ENCODE peak calls at places on chromosomes 13 and 19, in ten cellular contexts. One of them, this sample, is unnamed. For H3K4me1, the result is how much of the 10 kb centered on the place peaks cover.

GRCh38 chr13:93235258-93236015 is 8.8 kb downstream of the GPC6 start:
- DNase-seq in heart left ventricle: no peak
- DNase-seq in neural progenitor cell: no peak
- DNase-seq in left ventricle myocardium inferior: no peak
- DNase-seq in A549: no peak
- DNase-seq in tibial artery: peak
- DNase-seq in lower lobe of right lung: no peak
- DNase-seq in BE2C: no peak
- DNase-seq in psoas muscle: no peak
- DNase-seq in body of pancreas: no peak
- DNase-seq in this sample: peak

GRCh38 chr13:100098445-100099116 is 9.7 kb downstream of the PCCA start:
- DNase-seq in heart left ventricle: no peak
- DNase-seq in neural progenitor cell: no peak
- DNase-seq in left ventricle myocardium inferior: no peak
- DNase-seq in A549: no peak
- DNase-seq in tibial artery: no peak
- DNase-seq in lower lobe of right lung: no peak
- DNase-seq in BE2C: no peak
- DNase-seq in psoas muscle: no peak
- DNase-seq in body of pancreas: no peak
- DNase-seq in this sample: no peak

GRCh38 chr19:38224014-38224862 is at the start of gene DPF1:
- DNase-seq in heart left ventricle: peak
- DNase-seq in neural progenitor cell: peak
- DNase-seq in left ventricle myocardium inferior: peak
- DNase-seq in A549: peak
- DNase-seq in tibial artery: no peak
- DNase-seq in lower lobe of right lung: no peak
- DNase-seq in BE2C: peak
- DNase-seq in psoas muscle: peak
- DNase-seq in body of pancreas: peak
- DNase-seq in this sample: no peak

GRCh38 chr13:113110852-113111315 is 5.3 kb downstream of the F7 start:
- DNase-seq in heart left ventricle: peak
- DNase-seq in neural progenitor cell: no peak
- DNase-seq in left ventricle myocardium inferior: no peak
- DNase-seq in A549: no peak
- DNase-seq in tibial artery: peak
- DNase-seq in lower lobe of right lung: peak
- DNase-seq in BE2C: peak
- DNase-seq in psoas muscle: no peak
- DNase-seq in body of pancreas: peak
- DNase-seq in this sample: peak

GRCh38 chr19:44905437-44906160 is at the start of gene APOE:
- DNase-seq in heart left ventricle: no peak
- DNase-seq in neural progenitor cell: peak
- DNase-seq in left ventricle myocardium inferior: no peak
- DNase-seq in A549: no peak
- DNase-seq in tibial artery: no peak
- DNase-seq in lower lobe of right lung: no peak
- DNase-seq in BE2C: no peak
- DNase-seq in psoas muscle: no peak
- DNase-seq in body of pancreas: no peak
- DNase-seq in this sample: no peak

GRCh38 chr19:4473708-4474503 is 1.8 kb downstream of the HDGFL2 start:
- DNase-seq in heart left ventricle: no peak
- DNase-seq in neural progenitor cell: peak
- DNase-seq in left ventricle myocardium inferior: no peak
- DNase-seq in A549: no peak
- DNase-seq in tibial artery: no peak
- DNase-seq in lower lobe of right lung: no peak
- DNase-seq in BE2C: no peak
- DNase-seq in psoas muscle: no peak
- DNase-seq in body of pancreas: no peak
- DNase-seq in this sample: no peak

GRCh38 chr19:11685676-11686650 is 52.8 kb downstream of the ZNF823 start:
- DNase-seq in heart left ventricle: no peak
- DNase-seq in neural progenitor cell: no peak
- DNase-seq in left ventricle myocardium inferior: no peak
- DNase-seq in A549: no peak
- DNase-seq in tibial artery: no peak
- DNase-seq in lower lobe of right lung: no peak
- DNase-seq in BE2C: no peak
- DNase-seq in psoas muscle: no peak
- DNase-seq in body of pancreas: no peak
- DNase-seq in this sample: no peak

GRCh38 chr19:37551123-37551993 is 43.2 kb downstream of the ZNF571 start:
- DNase-seq in heart left ventricle: peak
- DNase-seq in neural progenitor cell: no peak
- DNase-seq in left ventricle myocardium inferior: peak
- DNase-seq in A549: no peak
- DNase-seq in tibial artery: no peak
- DNase-seq in lower lobe of right lung: no peak
- DNase-seq in BE2C: peak
- DNase-seq in psoas muscle: no peak
- DNase-seq in body of pancreas: no peak
- DNase-seq in this sample: no peak

GRCh38 chr19:6532244-6532999 is 1.6 kb downstream of the TNFSF9 start:
- DNase-seq in heart left ventricle: no peak
- DNase-seq in neural progenitor cell: no peak
- DNase-seq in left ventricle myocardium inferior: no peak
- DNase-seq in A549: no peak
- DNase-seq in tibial artery: no peak
- DNase-seq in lower lobe of right lung: peak
- DNase-seq in BE2C: no peak
- DNase-seq in psoas muscle: no peak
- DNase-seq in body of pancreas: no peak
- DNase-seq in this sample: no peak

GRCh38 chr19:5690955-5691204 is 785 bp downstream of the RPL36 start:
- DNase-seq in heart left ventricle: no peak
- DNase-seq in neural progenitor cell: no peak
- DNase-seq in left ventricle myocardium inferior: no peak
- DNase-seq in A549: no peak
- DNase-seq in tibial artery: no peak
- DNase-seq in lower lobe of right lung: no peak
- DNase-seq in BE2C: no peak
- DNase-seq in psoas muscle: no peak
- DNase-seq in body of pancreas: no peak
- DNase-seq in this sample: no peak

GRCh38 chr19:19385131-19385899 is 20.2 kb upstream of the GATAD2A start:
- DNase-seq in heart left ventricle: peak
- DNase-seq in neural progenitor cell: peak
- DNase-seq in left ventricle myocardium inferior: peak
- DNase-seq in A549: peak
- DNase-seq in tibial artery: peak
- DNase-seq in lower lobe of right lung: peak
- DNase-seq in BE2C: peak
- DNase-seq in psoas muscle: peak
- DNase-seq in body of pancreas: peak
- DNase-seq in this sample: peak

GRCh38 chr19:19385900-19386339 is 19.6 kb upstream of the GATAD2A start:
- DNase-seq in heart left ventricle: no peak
- DNase-seq in neural progenitor cell: no peak
- DNase-seq in left ventricle myocardium inferior: no peak
- DNase-seq in A549: no peak
- DNase-seq in tibial artery: no peak
- DNase-seq in lower lobe of right lung: peak
- DNase-seq in BE2C: no peak
- DNase-seq in psoas muscle: no peak
- DNase-seq in body of pancreas: no peak
- DNase-seq in this sample: no peak

GRCh38 chr19:19386373-19386869 is 19.1 kb upstream of the GATAD2A start:
- DNase-seq in heart left ventricle: no peak
- DNase-seq in neural progenitor cell: no peak
- DNase-seq in left ventricle myocardium inferior: no peak
- DNase-seq in A549: no peak
- DNase-seq in tibial artery: no peak
- DNase-seq in lower lobe of right lung: no peak
- DNase-seq in BE2C: no peak
- DNase-seq in psoas muscle: no peak
- DNase-seq in body of pancreas: no peak
- DNase-seq in this sample: no peak

GRCh38 chr19:19382118-19382517 is 23.4 kb upstream of the GATAD2A start:
- DNase-seq in heart left ventricle: no peak
- DNase-seq in neural progenitor cell: no peak
- DNase-seq in left ventricle myocardium inferior: no peak
- DNase-seq in A549: no peak
- DNase-seq in tibial artery: no peak
- DNase-seq in lower lobe of right lung: no peak
- DNase-seq in BE2C: no peak
- DNase-seq in psoas muscle: no peak
- DNase-seq in body of pancreas: no peak
- DNase-seq in this sample: no peak

GRCh38 chr19:19384486-19384885 is 21.0 kb upstream of the GATAD2A start:
- DNase-seq in heart left ventricle: no peak
- DNase-seq in neural progenitor cell: no peak
- DNase-seq in left ventricle myocardium inferior: no peak
- DNase-seq in A549: no peak
- DNase-seq in tibial artery: no peak
- DNase-seq in lower lobe of right lung: no peak
- DNase-seq in BE2C: no peak
- DNase-seq in psoas muscle: no peak
- DNase-seq in body of pancreas: no peak
- DNase-seq in this sample: no peak
- H3K4me1 ChIP-seq in heart left ventricle: under half
- H3K4me1 ChIP-seq in neural progenitor cell: under half
- H3K4me1 ChIP-seq in left ventricle myocardium inferior: under half
- H3K4me1 ChIP-seq in A549: under half
- H3K4me1 ChIP-seq in tibial artery: under half
- H3K4me1 ChIP-seq in lower lobe of right lung: half or more
- H3K4me1 ChIP-seq in BE2C: under half
- H3K4me1 ChIP-seq in psoas muscle: under half
- H3K4me1 ChIP-seq in body of pancreas: half or more
- H3K4me1 ChIP-seq in this sample: under half

GRCh38 chr13:33761744-33762143 is 56.2 kb upstream of the RFC3 start:
- DNase-seq in heart left ventricle: no peak
- DNase-seq in neural progenitor cell: peak
- DNase-seq in left ventricle myocardium inferior: no peak
- DNase-seq in A549: peak
- DNase-seq in tibial artery: no peak
- DNase-seq in lower lobe of right lung: no peak
- DNase-seq in BE2C: no peak
- DNase-seq in psoas muscle: no peak
- DNase-seq in body of pancreas: peak
- DNase-seq in this sample: no peak
- TF ChIP-seq CTCF in heart left ventricle: no peak
- TF ChIP-seq CTCF in neural progenitor cell: peak
- TF ChIP-seq CTCF in left ventricle myocardium inferior: peak
- TF ChIP-seq CTCF in A549: no peak
- TF ChIP-seq CTCF in tibial artery: no peak
- TF ChIP-seq CTCF in lower lobe of right lung: no peak
- TF ChIP-seq CTCF in BE2C: peak
- TF ChIP-seq CTCF in psoas muscle: no peak
- TF ChIP-seq CTCF in body of pancreas: peak
- TF ChIP-seq CTCF in this sample: no peak

GRCh38 chr13:30111810-30112209 is 195.5 kb downstream of the KATNAL1 start:
- DNase-seq in heart left ventricle: no peak
- DNase-seq in neural progenitor cell: no peak
- DNase-seq in left ventricle myocardium inferior: no peak
- DNase-seq in A549: peak
- DNase-seq in tibial artery: no peak
- DNase-seq in lower lobe of right lung: no peak
- DNase-seq in BE2C: no peak
- DNase-seq in psoas muscle: no peak
- DNase-seq in body of pancreas: no peak
- DNase-seq in this sample: no peak

GRCh38 chr13:30114586-30115256 is 192.6 kb downstream of the KATNAL1 start:
- DNase-seq in heart left ventricle: peak
- DNase-seq in neural progenitor cell: peak
- DNase-seq in left ventricle myocardium inferior: peak
- DNase-seq in A549: peak
- DNase-seq in tibial artery: peak
- DNase-seq in lower lobe of right lung: peak
- DNase-seq in BE2C: peak
- DNase-seq in psoas muscle: peak
- DNase-seq in body of pancreas: peak
- DNase-seq in this sample: peak

GRCh38 chr13:30113983-30114491 is 193.3 kb downstream of the KATNAL1 start:
- DNase-seq in heart left ventricle: no peak
- DNase-seq in neural progenitor cell: peak
- DNase-seq in left ventricle myocardium inferior: no peak
- DNase-seq in A549: no peak
- DNase-seq in tibial artery: no peak
- DNase-seq in lower lobe of right lung: no peak
- DNase-seq in BE2C: no peak
- DNase-seq in psoas muscle: no peak
- DNase-seq in body of pancreas: peak
- DNase-seq in this sample: no peak

GRCh38 chr13:30113531-30113930 is 193.8 kb downstream of the KATNAL1 start:
- DNase-seq in heart left ventricle: no peak
- DNase-seq in neural progenitor cell: no peak
- DNase-seq in left ventricle myocardium inferior: no peak
- DNase-seq in A549: no peak
- DNase-seq in tibial artery: no peak
- DNase-seq in lower lobe of right lung: no peak
- DNase-seq in BE2C: no peak
- DNase-seq in psoas muscle: no peak
- DNase-seq in body of pancreas: no peak
- DNase-seq in this sample: no peak

DNA sequence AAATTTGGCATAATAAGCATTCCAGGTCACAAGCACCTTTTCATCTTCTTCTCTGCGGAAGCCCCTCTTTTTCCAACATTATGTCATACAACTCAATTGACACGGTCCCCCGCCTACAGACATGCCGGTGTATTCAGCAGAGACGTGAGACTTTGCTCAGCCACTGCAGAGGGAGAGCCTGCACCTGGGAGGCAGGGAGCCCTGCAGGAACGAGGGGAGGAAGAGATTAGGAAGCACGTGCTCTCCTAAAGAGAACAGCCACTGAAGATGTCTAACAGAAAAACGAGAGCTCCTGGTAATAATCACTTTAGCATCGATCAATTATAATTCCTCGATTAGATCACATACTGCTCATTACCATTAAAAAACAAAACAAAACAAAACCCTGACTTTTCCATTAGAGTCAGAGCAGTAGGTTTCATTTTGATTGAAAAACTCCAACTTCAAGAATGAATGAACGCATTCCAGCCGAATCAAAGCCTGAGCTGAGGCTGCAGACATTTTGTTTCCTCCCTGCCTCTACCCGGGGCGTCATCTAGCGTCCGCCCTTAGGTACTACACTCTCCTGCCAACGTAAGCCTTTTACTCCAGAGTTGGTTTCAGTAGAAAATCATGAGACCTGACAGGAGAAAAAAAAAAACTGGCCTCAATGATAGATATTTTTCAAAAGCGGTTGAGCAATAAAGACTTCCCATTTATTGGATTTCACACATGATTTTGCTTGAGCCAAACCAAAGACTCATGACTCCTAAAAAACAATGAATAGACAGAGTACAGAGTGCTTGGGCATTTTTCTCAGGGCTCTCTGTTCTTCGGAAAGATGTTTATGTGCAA is 194.5 kb downstream of the KATNAL1 start:
- DNase-seq in heart left ventricle: peak
- DNase-seq in neural progenitor cell: peak
- DNase-seq in left ventricle myocardium inferior: peak
- DNase-seq in A549: peak
- DNase-seq in tibial artery: peak
- DNase-seq in lower lobe of right lung: peak
- DNase-seq in BE2C: peak
- DNase-seq in psoas muscle: peak
- DNase-seq in body of pancreas: peak
- DNase-seq in this sample: peak
- H3K4me3 ChIP-seq in heart left ventricle: no peak
- H3K4me3 ChIP-seq in neural progenitor cell: no peak
- H3K4me3 ChIP-seq in left ventricle myocardium inferior: peak
- H3K4me3 ChIP-seq in A549: no peak
- H3K4me3 ChIP-seq in tibial artery: no peak
- H3K4me3 ChIP-seq in lower lobe of right lung: peak
- H3K4me3 ChIP-seq in BE2C: peak
- H3K4me3 ChIP-seq in psoas muscle: peak
- H3K4me3 ChIP-seq in body of pancreas: no peak
- H3K4me3 ChIP-seq in this sample: no peak

GRCh38 chr13:29434217-29434940 is 161.1 kb downstream of the SLC7A1 start:
- DNase-seq in heart left ventricle: no peak
- DNase-seq in neural progenitor cell: no peak
- DNase-seq in left ventricle myocardium inferior: no peak
- DNase-seq in A549: no peak
- DNase-seq in tibial artery: no peak
- DNase-seq in lower lobe of right lung: no peak
- DNase-seq in BE2C: peak
- DNase-seq in psoas muscle: no peak
- DNase-seq in body of pancreas: no peak
- DNase-seq in this sample: no peak
- H3K4me1 ChIP-seq in heart left ventricle: under half
- H3K4me1 ChIP-seq in neural progenitor cell: under half
- H3K4me1 ChIP-seq in left ventricle myocardium inferior: half or more
- H3K4me1 ChIP-seq in A549: under half
- H3K4me1 ChIP-seq in tibial artery: under half
- H3K4me1 ChIP-seq in lower lobe of right lung: under half
- H3K4me1 ChIP-seq in BE2C: under half
- H3K4me1 ChIP-seq in psoas muscle: under half
- H3K4me1 ChIP-seq in body of pancreas: under half
- H3K4me1 ChIP-seq in this sample: half or more